ENCODE peak calls at places on chromosomes 1 and 21, in nine cellular contexts. C is breast epithelium; K is activated CD8-positive, alpha-beta T cell treated with anti-CD3 and anti-CD28 coated beads for 36 hours; A is colonic mucosa; O is fibroblast of pulmonary artery; D is kidney epithelial cell; Q is prostate gland; Z is brain microvascular endothelial cell; W is A549. S is an unnamed sample.
A peak's percentile ranks its signal among the peaks of the same experiment; 100 is the strongest.

GRCh38 chr1:15151377-15151806 is 2.2 kb upstream of the TMEM51 start:
- DNase-seq in O (no peak), C (no peak), K (no peak), Q (no peak), Z (no peak), D (no peak), W (no peak), A (no peak), S (no peak)

GRCh38 chr21:34183331-34183928 is 110.1 kb downstream of the MRPS6 start:
- DNase-seq in D (no peak), A (no peak), K (no peak), Q (no peak), O (no peak), Z (no peak), C (no peak), W (no peak), S (no peak)

GRCh38 chr1:203584040-203584439 is 42.6 kb upstream of the ATP2B4 start:
- DNase-seq in O (peak; percentile 39), K (no peak), A (no peak), C (no peak), Z (no peak), W (no peak), D (no peak), Q (no peak), S (no peak)

GRCh38 chr1:211928993-211929637 is 98.6 kb upstream of the LPGAT1 start:
- DNase-seq in Q (peak; percentile 70), D (no peak), O (peak; percentile 46), C (peak; percentile 50), K (no peak), W (peak; percentile 51), A (peak; percentile 84), Z (no peak), S (no peak)

GRCh38 chr1:33615546-33615945 is 143.1 kb downstream of the ZSCAN20 start:
- DNase-seq in O (no peak), Z (no peak), D (no peak), C (no peak), Q (no peak), A (no peak), K (no peak), W (no peak), S (no peak)

GRCh38 chr1:18336811-18337210 is 143.9 kb upstream of the KLHDC7A start:
- DNase-seq in D (no peak), C (no peak), Z (no peak), Q (no peak), K (no peak), A (no peak), O (no peak), W (no peak), S (no peak)

GRCh38 chr1:32538887-32539583 is at the start of gene ZBTB8A:
- DNase-seq in A (peak; percentile 54), D (peak; percentile 28), C (peak; percentile 27), K (peak; percentile 30), O (peak; percentile 66), Z (peak; percentile 40), Q (peak; percentile 23), W (peak; percentile 64), S (peak; percentile 84)

GRCh38 chr1:50913954-50914353 is 46.1 kb downstream of the FAF1 start:
- DNase-seq in W (no peak), D (no peak), O (no peak), K (no peak), Z (no peak), C (no peak), Q (no peak), A (no peak), S (no peak)

GRCh38 chr21:39721885-39722284 is 23.1 kb upstream of the IGSF5 start:
- DNase-seq in Z (no peak), O (no peak), A (peak; percentile 55), D (no peak), K (no peak), Q (no peak), W (no peak), C (no peak), S (no peak)

GRCh38 chr21:46482225-46482845 is 23.6 kb downstream of the DIP2A start:
- DNase-seq in O (no peak), C (no peak), A (no peak), K (no peak), Q (no peak), Z (no peak), W (no peak), D (no peak), S (no peak)

GRCh38 chr1:157798211-157798610 is 21.3 kb upstream of the FCRL2 start:
- DNase-seq in C (no peak), W (no peak), O (no peak), Q (no peak), Z (no peak), A (no peak), K (no peak), D (peak; percentile 14), S (no peak)

GRCh38 chr1:89894210-89894668 is 73.4 kb downstream of the LRRC8D start:
- DNase-seq in W (no peak), Q (no peak), Z (peak; percentile 91), O (peak; percentile 90), A (no peak), K (no peak), D (no peak), C (no peak), S (no peak)

GRCh38 chr1:55277377-55278130 is 62.4 kb upstream of the USP24 start:
- DNase-seq in K (peak; percentile 93), W (peak; percentile 62), Q (peak; percentile 60), O (peak; percentile 81), A (peak; percentile 81), Z (peak; percentile 73), C (peak; percentile 59), D (peak; percentile 28), S (no peak)

GRCh38 chr21:41182547-41182946 is 14.6 kb downstream of the BACE2 start:
- DNase-seq in D (no peak), Q (no peak), Z (no peak), O (no peak), W (no peak), K (no peak), A (no peak), C (no peak), S (no peak)

GRCh38 chr1:215887618-215888017 is 320.5 kb downstream of the KCTD3 start:
- DNase-seq in Q (no peak), K (no peak), D (no peak), O (no peak), Z (no peak), W (no peak), C (no peak), A (no peak), S (no peak)

GRCh38 chr1:215891266-215891665 is 324.2 kb downstream of the KCTD3 start:
- DNase-seq in Z (no peak), C (no peak), D (no peak), A (no peak), Q (no peak), K (no peak), W (no peak), O (no peak), S (no peak)

GRCh38 chr1:215891673-215892072 is 324.6 kb downstream of the KCTD3 start:
- DNase-seq in O (no peak), A (no peak), D (no peak), Q (no peak), C (no peak), K (no peak), W (no peak), Z (no peak), S (no peak)

GRCh38 chr1:215890438-215890837 is 323.3 kb downstream of the KCTD3 start:
- DNase-seq in C (no peak), K (no peak), Q (no peak), O (no peak), A (no peak), W (no peak), Z (no peak), D (no peak), S (no peak)

DNA sequence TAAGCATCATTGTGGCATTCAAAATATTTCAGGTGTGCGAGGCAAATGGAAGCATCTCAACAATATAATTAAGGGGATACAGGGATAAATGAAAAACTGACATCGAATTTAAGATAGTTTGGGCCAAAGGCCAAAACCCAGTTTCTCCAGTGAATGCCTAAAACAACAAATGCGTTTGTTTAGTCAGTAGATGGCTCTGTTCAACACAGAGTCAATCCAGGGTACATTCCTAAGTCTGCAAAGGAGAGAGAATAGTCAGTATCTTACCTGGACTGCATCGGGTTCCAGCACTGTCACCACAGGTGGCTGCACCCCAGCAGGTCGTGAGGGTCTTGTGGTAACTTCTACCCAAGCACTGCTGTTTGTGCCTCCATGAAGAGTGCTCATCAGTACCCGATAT is 321.1 kb downstream of the KCTD3 start:
- DNase-seq in W (no peak), D (no peak), A (no peak), C (no peak), K (no peak), Q (no peak), O (no peak), Z (no peak), S (no peak)
- TF ChIP-seq CTCF in W (peak; percentile 13), D (no peak), A (no peak), C (no peak), K (no peak), Q (no peak), O (no peak), Z (no peak), S (no peak)

GRCh38 chr1:208042868-208043267 is 131.9 kb upstream of the CD34 start:
- DNase-seq in A (no peak), D (no peak), Q (no peak), O (no peak), W (no peak), K (no peak), Z (no peak), C (no peak), S (no peak)

GRCh38 chr1:208042041-208042615 is 131.2 kb upstream of the CD34 start:
- DNase-seq in O (no peak), Z (no peak), C (no peak), A (no peak), K (no peak), W (no peak), Q (no peak), D (no peak), S (no peak)

GRCh38 chr1:208040714-208041393 is 129.9 kb upstream of the CD34 start:
- DNase-seq in D (no peak), C (no peak), Z (no peak), W (no peak), K (no peak), O (no peak), Q (no peak), A (no peak), S (no peak)

GRCh38 chr1:208039536-208040332 is 128.8 kb upstream of the CD34 start:
- DNase-seq in K (no peak), C (no peak), Z (no peak), W (no peak), O (no peak), Q (no peak), D (no peak), A (no peak), S (no peak)

GRCh38 chr1:208041505-208041904 is 130.6 kb upstream of the CD34 start:
- DNase-seq in K (no peak), O (no peak), C (no peak), Z (no peak), Q (no peak), A (no peak), W (no peak), D (no peak), S (no peak)
- TF ChIP-seq CTCF in K (no peak), O (no peak), C (no peak), Z (no peak), Q (no peak), A (no peak), W (no peak), D (no peak), S (no peak)

GRCh38 chr21:43753439-43753799 is 22.7 kb downstream of the CSTB start:
- DNase-seq in A (no peak), Z (no peak), O (no peak), K (no peak), W (no peak), D (no peak), Q (no peak), C (no peak), S (no peak)
- TF ChIP-seq CTCF in A (no peak), Z (no peak), O (no peak), K (no peak), W (no peak), D (no peak), Q (no peak), C (no peak), S (no peak)

GRCh38 chr1:938088-938683 is 14.5 kb downstream of the SAMD11 start:
- DNase-seq in C (no peak), Q (peak; percentile 44), O (peak; percentile 32), D (no peak), Z (no peak), K (no peak), W (no peak), A (peak; percentile 56), S (no peak)
- TF ChIP-seq CTCF in C (peak; percentile 44), Q (peak; percentile 82), O (peak; percentile 45), D (peak; percentile 78), Z (peak; percentile 60), K (no peak), W (peak; percentile 49), A (peak; percentile 36), S (peak; percentile 29)

S was measured in osteocyte.